ENCODE peak calls at places on chromosomes 5 and 9, in seven cellular contexts. E is T-helper 9 cell, X is T1000, L is osteoblast, A is NCI-H2107, Q is GM13977, V is Calu3. D is an unnamed sample.

GRCh38 chr5:111509119-111509518 is 3.2 kb downstream of the STARD4 start:
- DNase-seq in Q (peak; percentile 24), V (no peak), L (no peak), A (no peak), E (no peak), X (no peak), D (no peak)

GRCh38 chr9:92759990-92760893 is 4.4 kb downstream of the BICD2 start:
- DNase-seq in L (peak; percentile 91), V (no peak), X (no peak), E (no peak), A (no peak), Q (no peak), D (no peak)

GRCh38 chr9:93133641-93134017 is 422 bp downstream of the NINJ1 start:
- DNase-seq in A (no peak), L (peak; percentile 99), V (peak; percentile 45), X (peak; percentile 37), Q (peak; percentile 89), E (peak; percentile 54), D (no peak)

GRCh38 chr5:173866249-173867172 is 21.6 kb upstream of the CPEB4 start:
- DNase-seq in E (no peak), A (no peak), V (no peak), L (no peak), Q (no peak), X (no peak), D (no peak)

GRCh38 chr9:104993291-104993963 is 65.5 kb upstream of the ABCA1 start:
- DNase-seq in Q (no peak), E (no peak), V (no peak), A (no peak), L (peak; percentile 85), X (no peak), D (no peak)

GRCh38 chr9:72006481-72006880 is 53.9 kb downstream of the C9orf57 start:
- DNase-seq in A (no peak), V (no peak), E (no peak), X (no peak), L (peak; percentile 79), Q (no peak), D (no peak)

GRCh38 chr9:5894237-5894959 is 3.7 kb downstream of the MLANA start:
- DNase-seq in Q (no peak), L (peak; percentile 26), E (no peak), V (no peak), A (no peak), X (no peak), D (no peak)

GRCh38 chr5:38323645-38324295 is 65.4 kb downstream of the EGFLAM start:
- DNase-seq in L (peak; percentile 72), E (no peak), A (no peak), Q (no peak), X (peak; percentile 39), V (no peak), D (no peak)

D was measured in CD4-positive, alpha-beta T cell.